ENCODE peak calls at places on chromosomes 12 and 14, in four cellular contexts. C is DND-41, E is neural progenitor cell, A is NT2/D1. O is an unnamed sample. For H3K4me1, the result is how much of the 10 kb centered on the place peaks cover.

GRCh38 chr14:52862652-52863338 is 71.4 kb upstream of the GNPNAT1 start:
- DNase-seq in A (no peak), E (no peak), C (no peak), O (no peak)

GRCh38 chr14:94805726-94806288 is 35.9 kb upstream of the GSC start:
- DNase-seq in E (peak), C (no peak), A (no peak), O (no peak)

GRCh38 chr12:1929241-1929984 is 11.0 kb upstream of the CACNA2D4 start:
- DNase-seq in A (no peak), C (no peak), E (no peak), O (no peak)

GRCh38 chr12:117461732-117462131 is 100.3 kb upstream of the NOS1 start:
- DNase-seq in A (no peak), C (no peak), E (no peak), O (no peak)

GRCh38 chr12:71551529-71551928 is 111.9 kb downstream of the LGR5 start:
- DNase-seq in E (peak), C (no peak), A (no peak), O (no peak)

GRCh38 chr12:45732936-45733335 is 3.4 kb downstream of the ARID2 start:
- DNase-seq in A (no peak), E (no peak), C (no peak), O (no peak)

GRCh38 chr12:126636798-126637197 is 1571.6 kb downstream of the AACS start:
- DNase-seq in E (no peak), A (no peak), C (no peak), O (no peak)

GRCh38 chr12:121061831-121062230 is 22.8 kb upstream of the OASL start:
- DNase-seq in A (no peak), E (peak), C (no peak), O (no peak)

GRCh38 chr14:93936245-93936644 is 9.1 kb downstream of the FAM181A start:
- DNase-seq in C (peak), E (peak), A (peak), O (no peak)

GRCh38 chr14:39847852-39848251 is 415.6 kb upstream of the FBXO33 start:
- DNase-seq in C (no peak), A (no peak), E (no peak), O (no peak)

GRCh38 chr14:61861320-61861865 is 99.2 kb downstream of the SNAPC1 start:
- DNase-seq in E (no peak), A (no peak), C (no peak), O (no peak)

GRCh38 chr12:84619053-84619452 is 293.5 kb downstream of the SLC6A15 start:
- DNase-seq in C (no peak), A (no peak), E (no peak), O (no peak)

GRCh38 chr12:94942663-94943062 is 60.8 kb downstream of the NDUFA12 start:
- DNase-seq in E (no peak), C (peak), A (no peak), O (no peak)

GRCh38 chr14:79016828-79017505 is 846.8 kb downstream of the NRXN3 start:
- DNase-seq in C (no peak), A (no peak), E (no peak), O (no peak)

GRCh38 chr12:110354172-110354780 is 49.2 kb downstream of the ANAPC7 start:
- DNase-seq in C (no peak), A (no peak), E (no peak), O (no peak)

GRCh38 chr14:99233222-99234035 is 38.6 kb downstream of the BCL11B start:
- DNase-seq in E (no peak), C (no peak), A (no peak), O (no peak)

GRCh38 chr12:46647034-46647433 is 178.8 kb downstream of the SLC38A4 start:
- DNase-seq in A (no peak), C (no peak), E (no peak), O (no peak)

GRCh38 chr14:106738075-106738474 is 1211.7 kb downstream of the TMEM121 start:
- DNase-seq in E (no peak), C (no peak), A (no peak), O (no peak)

GRCh38 chr14:20499108-20499507 is 6.2 kb upstream of the RNASE10 start:
- DNase-seq in A (peak), C (no peak), E (no peak), O (no peak)

GRCh38 chr12:108907861-108908302 is 28.0 kb downstream of the DAO start:
- DNase-seq in C (no peak), E (no peak), A (no peak), O (no peak)

GRCh38 chr14:81301813-81302212 is 81.1 kb upstream of the GTF2A1 start:
- DNase-seq in C (no peak), E (no peak), A (no peak), O (no peak)

GRCh38 chr14:95507174-95507573 is 9.3 kb downstream of the SYNE3 start:
- DNase-seq in A (no peak), E (no peak), C (no peak), O (no peak)

GRCh38 chr12:29234552-29234951 is 85.5 kb downstream of the FAR2 start:
- DNase-seq in A (no peak), E (no peak), C (no peak), O (no peak)

GRCh38 chr14:100854435-100854834 is 28.5 kb downstream of the MEG3 start:
- DNase-seq in A (no peak), E (no peak), C (no peak), O (no peak)

GRCh38 chr14:104219731-104220224 is 81.4 kb downstream of the KIF26A start:
- DNase-seq in E (no peak), C (no peak), A (no peak), O (peak)

GRCh38 chr12:122489038-122489437 is 11.7 kb downstream of the ZCCHC8 start:
- DNase-seq in E (no peak), A (no peak), C (no peak), O (no peak)

GRCh38 chr12:51224625-51225024 is 6.8 kb upstream of the POU6F1 start:
- DNase-seq in C (no peak), A (no peak), E (no peak), O (no peak)

DNA sequence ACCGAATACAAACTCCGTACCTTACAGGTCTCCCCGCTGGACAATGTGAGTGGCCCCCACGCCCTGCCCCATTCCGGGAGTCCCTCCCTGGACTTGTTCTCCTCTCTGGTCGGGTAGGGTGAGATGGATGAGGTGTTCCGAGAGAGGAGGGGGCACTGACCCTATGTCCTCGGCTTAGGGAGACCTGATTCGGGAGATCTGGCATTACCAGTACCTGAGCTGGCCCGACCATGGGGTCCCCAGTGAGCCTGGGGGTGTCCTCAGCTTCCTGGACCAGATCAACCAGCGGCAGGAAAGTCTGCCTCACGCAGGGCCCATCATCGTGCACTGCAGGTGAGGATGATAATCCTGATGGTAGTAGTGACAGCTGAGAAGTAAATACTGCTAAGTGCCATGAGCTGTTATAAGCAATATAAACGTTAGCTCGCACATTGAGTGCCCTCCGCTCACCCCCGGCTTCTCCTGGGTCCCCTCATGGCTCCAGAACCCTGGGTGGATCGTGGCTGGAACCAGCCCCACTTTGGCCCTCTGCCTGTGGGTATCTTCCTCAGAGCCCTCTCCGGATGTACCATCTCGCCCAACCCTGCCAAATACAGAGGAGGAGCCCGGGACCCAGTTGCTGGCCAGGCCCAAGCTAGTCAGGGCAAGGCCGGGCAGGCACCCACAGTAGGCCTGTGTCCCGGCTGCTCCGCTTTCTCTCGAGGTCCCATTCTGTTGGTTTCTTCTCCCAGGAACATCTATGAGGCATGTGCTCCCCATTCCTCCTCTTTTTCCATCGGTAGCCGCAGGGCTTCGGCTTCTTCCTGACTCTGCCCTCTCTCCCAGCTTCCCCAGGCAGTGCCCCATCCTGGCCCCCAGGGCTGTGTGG is 6.8 kb downstream of the PTPN6 start:
- DNase-seq in C (no peak), E (no peak), A (no peak), O (peak)
- H3K9ac ChIP-seq in C (peak), E (peak), A (peak), O (no peak)

DNA sequence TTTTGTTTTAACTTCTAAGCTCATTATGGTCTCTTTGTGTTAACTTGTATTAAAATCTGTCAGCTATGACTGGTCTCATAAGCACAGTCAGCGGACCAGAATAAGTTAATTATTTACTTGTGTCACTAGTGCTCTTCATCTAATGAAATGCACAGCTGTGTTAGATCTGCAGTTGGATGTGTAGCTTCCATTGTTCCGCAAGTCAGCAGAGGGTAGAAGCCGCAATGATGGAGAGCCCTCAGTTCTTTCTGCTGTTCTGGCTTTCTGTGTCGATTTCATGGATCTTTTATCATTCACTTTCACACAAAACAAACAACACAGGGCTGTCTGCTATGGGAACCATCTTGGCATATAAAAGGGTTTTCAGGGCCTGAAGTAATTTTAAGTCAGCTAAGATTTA is 89.3 kb upstream of the RFX4 start:
- DNase-seq in C (no peak), A (no peak), E (peak), O (no peak)
- H3K4me1 ChIP-seq in C (under half), A (under half), E (half or more), O (under half)

GRCh38 chr14:29738950-29739349 is 188.7 kb downstream of the PRKD1 start:
- DNase-seq in A (peak), C (no peak), E (no peak), O (no peak)

GRCh38 chr14:29740491-29740890 is 187.2 kb downstream of the PRKD1 start:
- DNase-seq in E (no peak), C (no peak), A (no peak), O (no peak)

GRCh38 chr14:29734732-29735131 is 192.9 kb downstream of the PRKD1 start:
- DNase-seq in A (no peak), E (peak), C (no peak), O (no peak)

GRCh38 chr14:29735459-29735858 is 192.2 kb downstream of the PRKD1 start:
- DNase-seq in E (no peak), A (no peak), C (no peak), O (no peak)

GRCh38 chr14:29738056-29738455 is 189.6 kb downstream of the PRKD1 start:
- DNase-seq in C (no peak), A (no peak), E (no peak), O (no peak)
- H3K9ac ChIP-seq in C (no peak), A (no peak), E (no peak), O (no peak)

GRCh38 chr12:132351751-132352495 is 22.5 kb upstream of the GALNT9 start:
- DNase-seq in C (no peak), E (no peak), A (no peak), O (peak)
- H3K4me1 ChIP-seq in C (under half), E (under half), A (under half), O (under half)

GRCh38 chr12:32061033-32061432 is 45.6 kb upstream of the BICD1 start:
- DNase-seq in E (no peak), C (no peak), A (no peak), O (no peak)
- H3K9ac ChIP-seq in E (no peak), C (no peak), A (no peak), O (no peak)

GRCh38 chr12:3972576-3972975 is 99.4 kb upstream of the PARP11 start:
- DNase-seq in A (no peak), E (no peak), C (peak), O (no peak)
- H3K4me1 ChIP-seq in A (under half), E (under half), C (under half), O (under half)

DNA sequence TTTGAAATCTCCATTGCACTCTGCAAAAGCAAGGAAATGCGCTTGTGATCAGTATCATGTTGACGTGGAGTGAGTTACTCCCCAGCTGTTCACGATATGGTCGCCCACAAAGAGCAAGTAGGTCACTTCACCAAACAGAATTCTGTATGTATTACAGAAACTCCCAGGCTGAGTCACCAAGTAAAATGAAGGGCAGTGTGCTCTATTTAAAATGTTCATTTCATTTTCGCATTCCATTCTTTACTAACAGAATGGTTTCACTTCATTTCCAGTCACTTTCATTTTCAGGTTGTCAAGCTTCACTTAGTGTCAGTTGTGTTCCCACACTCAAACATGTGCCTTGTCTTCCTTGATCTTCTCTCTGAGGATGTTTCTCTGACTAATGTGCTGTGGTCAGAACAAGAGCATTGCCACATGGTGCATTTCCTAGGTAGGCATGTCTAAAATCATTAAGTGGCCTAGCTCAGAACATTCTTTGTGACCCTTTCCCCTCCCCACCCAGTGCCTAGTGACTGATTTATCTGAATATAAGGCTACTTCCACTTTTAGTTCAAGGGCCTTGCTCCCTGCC is 391.2 kb downstream of the RAD51B start:
- DNase-seq in C (peak), E (no peak), A (no peak), O (no peak)
- H3K9ac ChIP-seq in C (peak), E (no peak), A (no peak), O (peak)